ENCODE peak calls at places on chromosomes 3 and 15, in four cellular contexts. A is fibroblast of gingiva, Q is bronchial epithelial cell, E is astrocyte of the spinal cord. K is an unnamed sample.
A peak's percentile ranks its signal among the peaks of the same experiment; 100 is the strongest.

GRCh38 chr3:143244516-143245063 is 125.0 kb downstream of the CHST2 start:
- DNase-seq in A (no peak), Q (no peak), E (no peak), K (no peak)

GRCh38 chr3:188631291-188632010 is 477.5 kb downstream of the LPP start:
- DNase-seq in A (peak; percentile 90), Q (peak; percentile 95), E (peak; percentile 81), K (peak; percentile 18)

GRCh38 chr3:908839-909238 is 184.0 kb upstream of the CNTN6 start:
- DNase-seq in A (no peak), Q (no peak), E (no peak), K (no peak)

GRCh38 chr3:43641306-43642114 is 19.7 kb upstream of the ANO10 start:
- DNase-seq in A (peak; percentile 59), Q (no peak), E (no peak), K (peak; percentile 46)

GRCh38 chr15:82972990-82973389 is 13.0 kb upstream of the RAMAC start:
- DNase-seq in A (no peak), Q (no peak), E (no peak), K (no peak)

GRCh38 chr3:160224256-160224655 is 966 bp upstream of the C3orf80 start:
- DNase-seq in A (no peak), Q (no peak), E (no peak), K (no peak)

GRCh38 chr3:10556312-10556711 is 50.9 kb upstream of the ATP2B2 start:
- DNase-seq in A (no peak), Q (no peak), E (no peak), K (no peak)

GRCh38 chr3:50610181-50610971 is 1.2 kb downstream of the CISH start:
- DNase-seq in A (no peak), Q (no peak), E (no peak), K (no peak)

GRCh38 chr15:29032229-29032625 is 146.5 kb downstream of the APBA2 start:
- DNase-seq in A (no peak), Q (no peak), E (no peak), K (no peak)

GRCh38 chr3:13069495-13069894 is 3.7 kb downstream of the IQSEC1 start:
- DNase-seq in A (no peak), Q (no peak), E (no peak), K (no peak)

GRCh38 chr3:158097571-158098553 is 8.4 kb downstream of the SHOX2 start:
- DNase-seq in A (no peak), Q (peak; percentile 69), E (peak; percentile 55), K (no peak)

GRCh38 chr3:124540550-124541201 is 189.6 kb upstream of the UMPS start:
- DNase-seq in A (no peak), Q (no peak), E (no peak), K (no peak)

GRCh38 chr3:106161236-106161635 is 292.4 kb upstream of the CBLB start:
- DNase-seq in A (no peak), Q (peak; percentile 19), E (no peak), K (no peak)

GRCh38 chr3:67018105-67018788 is 20.1 kb downstream of the KBTBD8 start:
- DNase-seq in A (no peak), Q (peak; percentile 43), E (peak; percentile 3), K (no peak)

GRCh38 chr3:112464264-112464663 is 35.0 kb downstream of the BTLA start:
- DNase-seq in A (no peak), Q (no peak), E (no peak), K (no peak)

GRCh38 chr3:134250717-134251220 is at the start of gene RYK:
- DNase-seq in A (peak; percentile 64), Q (peak; percentile 50), E (peak; percentile 74), K (peak; percentile 24)

GRCh38 chr15:31439328-31439727 is 112.7 kb downstream of the KLF13 start:
- DNase-seq in A (no peak), Q (no peak), E (no peak), K (no peak)

GRCh38 chr15:71448688-71449114 is 333.4 kb downstream of the THSD4 start:
- DNase-seq in A (peak; percentile 56), Q (peak; percentile 79), E (peak; percentile 74), K (peak; percentile 51)

GRCh38 chr3:22996926-22997600 is 206.1 kb upstream of the UBE2E2 start:
- DNase-seq in A (no peak), Q (no peak), E (no peak), K (no peak)

GRCh38 chr3:197186887-197187588 is 111.4 kb downstream of the DLG1 start:
- DNase-seq in A (peak; percentile 45), Q (peak; percentile 63), E (peak; percentile 59), K (peak; percentile 56)

GRCh38 chr3:119018690-119019463 is 15.8 kb downstream of the IGSF11 start:
- DNase-seq in A (no peak), Q (no peak), E (no peak), K (no peak)

GRCh38 chr3:191324936-191325335 is 4.3 kb upstream of the CCDC50 start:
- DNase-seq in A (no peak), Q (peak; percentile 64), E (no peak), K (no peak)

GRCh38 chr3:99638244-99638948 is at the start of gene COL8A1:
- DNase-seq in A (peak; percentile 73), Q (peak; percentile 71), E (peak; percentile 90), K (peak; percentile 55)

K was measured in fibroblast of the conjunctiva.